ENCODE peak calls at places on chromosomes 3 and 15, in ten cellular contexts. Z is AG04449; L is uterus; G is progenitor cell of endocrine pancreas; Q is T follicular helper cell; R is kidney glomerular epithelial cell; T is substantia nigra; D is CD4-positive, CD25-positive, alpha-beta regulatory T cell; P is NCI-H1930; O is WTC11. V is an unnamed sample.

GRCh38 chr3:142019794-142020320 is 129.5 kb downstream of the TFDP2 start:
- DNase-seq in Z (no peak), L (no peak), G (no peak), Q (no peak), R (peak; percentile 67), T (no peak), D (no peak), P (no peak), O (no peak), V (no peak)

GRCh38 chr15:77889009-77889806 is 188.3 kb downstream of the TBC1D2B start:
- DNase-seq in Z (no peak), L (no peak), G (no peak), Q (no peak), R (no peak), T (no peak), D (no peak), P (no peak), O (no peak), V (no peak)

GRCh38 chr3:30146978-30147377 is 459.4 kb upstream of the TGFBR2 start:
- DNase-seq in Z (no peak), L (no peak), G (no peak), Q (no peak), R (no peak), T (no peak), D (no peak), P (no peak), O (no peak), V (no peak)

GRCh38 chr15:31867536-31868442 is 162.5 kb upstream of the CHRNA7 start:
- DNase-seq in Z (no peak), L (peak; percentile 16), G (peak; percentile 55), Q (peak; percentile 30), R (no peak), T (no peak), D (peak; percentile 15), P (peak; percentile 58), O (peak; percentile 69), V (peak; percentile 70)

GRCh38 chr3:177418787-177419186 is 221.5 kb upstream of the TBL1XR1 start:
- DNase-seq in Z (no peak), L (no peak), G (no peak), Q (no peak), R (no peak), T (no peak), D (no peak), P (no peak), O (no peak), V (no peak)

GRCh38 chr3:56269755-56270154 is 198.5 kb downstream of the ERC2 start:
- DNase-seq in Z (no peak), L (no peak), G (no peak), Q (no peak), R (no peak), T (no peak), D (no peak), P (no peak), O (no peak), V (no peak)

GRCh38 chr15:44593042-44593736 is 56.2 kb downstream of the EIF3J start:
- DNase-seq in Z (no peak), L (no peak), G (no peak), Q (no peak), R (no peak), T (no peak), D (no peak), P (no peak), O (no peak), V (no peak)

GRCh38 chr15:72179950-72180581 is 17.5 kb downstream of the GRAMD2A start:
- DNase-seq in Z (no peak), L (no peak), G (no peak), Q (no peak), R (no peak), T (peak; percentile 32), D (no peak), P (no peak), O (no peak), V (no peak)

GRCh38 chr3:148991219-148992026 is at the start of gene GYG1:
- DNase-seq in Z (no peak), L (peak; percentile 81), G (peak; percentile 66), Q (peak; percentile 69), R (peak; percentile 37), T (peak; percentile 45), D (peak; percentile 71), P (peak; percentile 26), O (peak; percentile 77), V (peak; percentile 78)

V was measured in stimulated activated naive CD8-positive, alpha-beta T cell treated with anti-CD3 and anti-CD28 coated beads, Interleukin-15, Interleukin-2, amounts not matched to agents 100 U/mL and 50 U/mL, for 24 hours.